ENCODE peak calls at places on chromosome 19, in six cellular contexts. V is mucosa of descending colon, L is AG09319, H is RWPE1, M is GM12865, Y is lower leg skin. O is an unnamed sample.

GRCh38 chr19:39692166-39692565 is 12.1 kb upstream of the LGALS14 start:
- DNase-seq in V (no peak), L (no peak), H (no peak), M (peak), Y (no peak), O (no peak)

GRCh38 chr19:15114153-15114540 is 6.9 kb downstream of the SYDE1 start:
- DNase-seq in V (no peak), L (no peak), H (no peak), M (no peak), Y (no peak), O (no peak)

GRCh38 chr19:44847144-44848035 is 1.3 kb downstream of the NECTIN2 start:
- DNase-seq in V (peak), L (no peak), H (peak), M (no peak), Y (peak), O (no peak)

GRCh38 chr19:58367698-58368454 is 5.3 kb upstream of the ZNF497 start:
- DNase-seq in V (no peak), L (no peak), H (no peak), M (no peak), Y (no peak), O (no peak)

GRCh38 chr19:2059422-2060201 is 8.6 kb upstream of the MKNK2 start:
- DNase-seq in V (peak), L (peak), H (peak), M (no peak), Y (peak), O (no peak)

GRCh38 chr19:42466521-42467436 is 24.0 kb upstream of the CXCL17 start:
- DNase-seq in V (no peak), L (no peak), H (no peak), M (peak), Y (no peak), O (no peak)

GRCh38 chr19:39937094-39937493 is 2.7 kb upstream of the FCGBP start:
- DNase-seq in V (peak), L (no peak), H (no peak), M (peak), Y (no peak), O (peak)

GRCh38 chr19:6744381-6745288 is 5.2 kb downstream of the TRIP10 start:
- DNase-seq in V (peak), L (peak), H (peak), M (no peak), Y (peak), O (no peak)

GRCh38 chr19:45782162-45782623 is at the start of gene DMPK:
- DNase-seq in V (no peak), L (no peak), H (no peak), M (no peak), Y (no peak), O (no peak)

GRCh38 chr19:44607049-44607448 is 6.3 kb upstream of the IGSF23 start:
- DNase-seq in V (peak), L (peak), H (peak), M (no peak), Y (peak), O (no peak)

GRCh38 chr19:33521480-33522370 is at the start of gene PEPD:
- DNase-seq in V (peak), L (peak), H (peak), M (peak), Y (peak), O (peak)

GRCh38 chr19:10761443-10762242 is 43.8 kb downstream of the DNM2 start:
- DNase-seq in V (peak), L (no peak), H (no peak), M (no peak), Y (no peak), O (no peak)

GRCh38 chr19:45577111-45577905 is 7.3 kb downstream of the OPA3 start:
- DNase-seq in V (peak), L (peak), H (peak), M (peak), Y (no peak), O (no peak)

GRCh38 chr19:2274937-2275535 is 6.9 kb downstream of the PEAK3 start:
- DNase-seq in V (peak), L (no peak), H (peak), M (peak), Y (peak), O (peak)

GRCh38 chr19:42487025-42487797 is 41.1 kb downstream of the CEACAM1 start:
- DNase-seq in V (no peak), L (no peak), H (no peak), M (no peak), Y (no peak), O (peak)

GRCh38 chr19:39514840-39515550 is at the start of gene SELENOV:
- DNase-seq in V (no peak), L (no peak), H (no peak), M (no peak), Y (no peak), O (peak)

GRCh38 chr19:54435551-54436016 is 13.4 kb upstream of the LENG8 start:
- DNase-seq in V (no peak), L (no peak), H (no peak), M (no peak), Y (no peak), O (no peak)

GRCh38 chr19:34259367-34259865 is 5.1 kb downstream of the GARRE1 start:
- DNase-seq in V (peak), L (no peak), H (no peak), M (no peak), Y (no peak), O (no peak)

GRCh38 chr19:51552996-51553725 is 17.9 kb upstream of the ZNF175 start:
- DNase-seq in V (peak), L (no peak), H (peak), M (peak), Y (no peak), O (peak)

GRCh38 chr19:1651061-1651547 is 1.3 kb downstream of the TCF3 start:
- DNase-seq in V (peak), L (no peak), H (peak), M (peak), Y (no peak), O (peak)

GRCh38 chr19:18589380-18590272 is 1.0 kb downstream of the REX1BD start:
- DNase-seq in V (peak), L (no peak), H (peak), M (peak), Y (no peak), O (peak)
- TF ChIP-seq CTCF in V (peak), L (no peak), H (no peak), M (peak), Y (no peak), O (no peak)

GRCh38 chr19:3338541-3339181 is 27.7 kb upstream of the NFIC start:
- DNase-seq in V (peak), L (no peak), H (no peak), M (no peak), Y (no peak), O (peak)

GRCh38 chr19:3335431-3336350 is 30.7 kb upstream of the NFIC start:
- DNase-seq in V (peak), L (no peak), H (no peak), M (no peak), Y (no peak), O (no peak)

GRCh38 chr19:3336351-3336679 is 30.1 kb upstream of the NFIC start:
- DNase-seq in V (no peak), L (no peak), H (no peak), M (no peak), Y (no peak), O (no peak)

GRCh38 chr19:3333662-3334061 is 32.7 kb upstream of the NFIC start:
- DNase-seq in V (no peak), L (no peak), H (no peak), M (no peak), Y (no peak), O (no peak)

GRCh38 chr19:3336680-3337523 is 29.5 kb upstream of the NFIC start:
- DNase-seq in V (peak), L (no peak), H (no peak), M (no peak), Y (peak), O (no peak)
- TF ChIP-seq CTCF in V (no peak), L (no peak), H (no peak), M (no peak), Y (no peak), O (no peak)

GRCh38 chr19:8094336-8094735 is 41.8 kb downstream of the CCL25 start:
- DNase-seq in V (no peak), L (no peak), H (no peak), M (no peak), Y (no peak), O (no peak)

GRCh38 chr19:8095354-8095886 is 42.9 kb downstream of the CCL25 start:
- DNase-seq in V (no peak), L (no peak), H (no peak), M (no peak), Y (no peak), O (no peak)

GRCh38 chr19:8097198-8097597 is 44.6 kb downstream of the CCL25 start:
- DNase-seq in V (no peak), L (no peak), H (no peak), M (peak), Y (no peak), O (no peak)

GRCh38 chr19:8097681-8098567 is 45.4 kb downstream of the CCL25 start:
- DNase-seq in V (no peak), L (no peak), H (no peak), M (peak), Y (no peak), O (no peak)

GRCh38 chr19:8096071-8096470 is 43.5 kb downstream of the CCL25 start:
- DNase-seq in V (no peak), L (no peak), H (no peak), M (peak), Y (no peak), O (no peak)
- TF ChIP-seq CTCF in V (no peak), L (no peak), H (no peak), M (peak), Y (no peak), O (peak)

GRCh38 chr19:37078717-37079032 is 442 bp downstream of the ZNF420 start:
- DNase-seq in V (no peak), L (no peak), H (no peak), M (no peak), Y (no peak), O (no peak)

GRCh38 chr19:37077615-37077928 is 661 bp upstream of the ZNF420 start:
- DNase-seq in V (no peak), L (no peak), H (no peak), M (no peak), Y (no peak), O (no peak)

GRCh38 chr19:37077929-37078716 is at the start of gene ZNF420:
- DNase-seq in V (peak), L (peak), H (peak), M (peak), Y (peak), O (peak)

GRCh38 chr19:37074111-37074510 is 4.1 kb upstream of the ZNF420 start:
- DNase-seq in V (no peak), L (no peak), H (no peak), M (no peak), Y (no peak), O (no peak)

GRCh38 chr19:37074819-37075362 is 3.3 kb upstream of the ZNF420 start:
- DNase-seq in V (no peak), L (no peak), H (no peak), M (no peak), Y (no peak), O (no peak)
- TF ChIP-seq CTCF in V (no peak), L (no peak), H (no peak), M (no peak), Y (no peak), O (no peak)

DNA sequence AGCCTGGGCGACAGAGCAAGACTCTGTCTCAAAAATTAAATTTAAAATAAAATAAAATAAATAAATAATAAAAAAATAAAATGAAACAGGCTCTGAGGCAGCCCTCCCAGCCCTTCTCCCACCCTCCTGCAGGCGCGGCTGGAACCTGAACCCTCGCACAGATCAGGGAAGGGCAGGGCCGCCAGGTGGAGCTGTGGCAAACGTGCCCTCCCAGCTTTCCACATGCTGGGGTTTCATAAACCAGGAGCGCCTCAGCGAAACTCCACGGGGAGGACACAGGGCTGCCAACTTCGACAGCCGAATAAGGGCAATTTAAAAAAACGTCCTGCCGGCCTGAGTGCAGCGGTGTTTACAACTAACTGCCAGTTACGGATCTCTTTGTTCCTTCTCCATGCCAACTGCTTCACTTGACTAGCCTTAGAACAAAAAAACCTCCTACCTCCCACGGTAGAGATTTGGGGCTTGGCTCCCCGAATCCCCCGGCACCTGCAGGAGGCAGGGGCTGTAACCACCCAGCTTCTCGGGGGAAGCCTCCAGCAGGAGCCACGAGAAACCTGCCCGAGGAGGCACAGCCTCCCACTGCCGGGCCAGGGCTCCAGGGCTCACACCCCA is 15.9 kb downstream of the ZNF787 start:
- DNase-seq in V (peak), L (no peak), H (no peak), M (no peak), Y (peak), O (peak)
- TF ChIP-seq CTCF in V (peak), L (peak), H (peak), M (peak), Y (no peak), O (peak)

GRCh38 chr19:13883665-13884064 is 6.7 kb downstream of the NANOS3 start:
- DNase-seq in V (no peak), L (no peak), H (no peak), M (no peak), Y (no peak), O (no peak)
- TF ChIP-seq CTCF in V (no peak), L (peak), H (no peak), M (no peak), Y (no peak), O (no peak)

GRCh38 chr19:49441960-49442350 is 628 bp upstream of the SLC17A7 start:
- DNase-seq in V (no peak), L (no peak), H (no peak), M (no peak), Y (no peak), O (no peak)

GRCh38 chr19:49440439-49441209 is 703 bp downstream of the SLC17A7 start:
- DNase-seq in V (no peak), L (no peak), H (no peak), M (no peak), Y (no peak), O (no peak)

GRCh38 chr19:49442793-49443365 is 1.6 kb upstream of the SLC17A7 start:
- DNase-seq in V (peak), L (peak), H (peak), M (peak), Y (peak), O (peak)

GRCh38 chr19:49442354-49442753 is 1.0 kb upstream of the SLC17A7 start:
- DNase-seq in V (peak), L (no peak), H (no peak), M (no peak), Y (peak), O (peak)

DNA sequence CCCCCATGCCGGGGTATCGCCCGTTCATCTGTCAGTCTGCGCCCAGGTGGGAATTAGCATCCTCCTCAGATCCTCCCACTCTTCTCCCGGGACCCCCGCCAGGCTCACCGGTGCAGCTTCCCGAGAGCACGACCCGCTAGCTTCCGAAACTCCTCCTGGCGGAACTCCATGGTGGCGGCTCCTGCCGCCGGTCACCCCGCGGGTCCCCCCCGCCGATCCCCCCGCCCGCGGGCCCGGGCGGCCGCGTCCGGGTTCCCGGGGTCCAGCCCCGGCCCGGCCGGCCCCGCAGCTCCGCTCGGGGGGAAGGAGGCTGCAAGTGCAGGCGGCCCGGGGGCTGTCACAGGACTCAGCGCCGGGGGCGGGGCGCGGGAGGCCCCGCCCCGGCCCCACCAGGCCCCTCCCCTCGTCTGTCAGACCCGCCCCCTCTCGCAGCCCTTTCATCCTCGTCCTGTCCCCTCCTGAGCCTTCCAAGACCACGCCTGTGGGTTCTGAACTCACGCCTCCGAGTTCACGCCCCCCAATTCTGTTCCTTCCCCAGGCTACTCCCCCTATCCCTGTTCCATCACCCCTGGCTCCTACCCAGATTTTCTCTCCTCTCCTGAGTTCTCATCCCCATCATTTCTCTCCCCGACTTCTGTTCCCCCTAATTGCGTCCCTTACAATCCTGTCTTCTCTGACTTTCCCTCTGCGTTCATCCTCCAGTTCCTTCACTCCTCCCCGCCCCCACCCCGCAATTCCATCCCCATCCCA is at the start of gene SLC17A7:
- DNase-seq in V (peak), L (no peak), H (peak), M (peak), Y (peak), O (peak)
- TF ChIP-seq CTCF in V (no peak), L (no peak), H (no peak), M (no peak), Y (no peak), O (no peak)